ENCODE peak calls at places on chromosomes 11 and 22, in five cellular contexts. One of them, this sample, is unnamed.

GRCh38 chr11:118560806-118561205 is 4.9 kb downstream of the IFT46 start:
- DNase-seq in HEK293T: no peak
- DNase-seq in K562: no peak
- DNase-seq in GM12878: no peak
- DNase-seq in WTC11: no peak
- DNase-seq in this sample: no peak

GRCh38 chr11:130480721-130481140 is 32.3 kb downstream of the ADAMTS15 start:
- DNase-seq in GM12878: no peak
- DNase-seq in K562: no peak
- DNase-seq in HEK293T: no peak
- DNase-seq in WTC11: no peak
- DNase-seq in this sample: no peak

GRCh38 chr11:22778642-22779041 is 51.0 kb downstream of the SVIP start:
- DNase-seq in GM12878: no peak
- DNase-seq in HEK293T: no peak
- DNase-seq in K562: no peak
- DNase-seq in WTC11: no peak
- DNase-seq in this sample: no peak

GRCh38 chr22:46800102-46800857 is 37.8 kb downstream of the TBC1D22A start:
- DNase-seq in WTC11: no peak
- DNase-seq in K562: no peak
- DNase-seq in HEK293T: no peak
- DNase-seq in GM12878: no peak
- DNase-seq in this sample: no peak

GRCh38 chr11:132888226-132888625 is 644.1 kb downstream of the OPCML start:
- DNase-seq in HEK293T: no peak
- DNase-seq in GM12878: no peak
- DNase-seq in K562: no peak
- DNase-seq in WTC11: no peak
- DNase-seq in this sample: no peak

GRCh38 chr11:120625565-120625964 is 114.0 kb downstream of the GRIK4 start:
- DNase-seq in K562: no peak
- DNase-seq in GM12878: no peak
- DNase-seq in WTC11: no peak
- DNase-seq in HEK293T: no peak
- DNase-seq in this sample: no peak

GRCh38 chr11:89633125-89633695 is 76.9 kb upstream of the TRIM77 start:
- DNase-seq in WTC11: no peak
- DNase-seq in GM12878: no peak
- DNase-seq in HEK293T: no peak
- DNase-seq in K562: no peak
- DNase-seq in this sample: no peak

GRCh38 chr22:49694462-49695260 is 133.0 kb downstream of the BRD1 start:
- DNase-seq in HEK293T: no peak
- DNase-seq in K562: no peak
- DNase-seq in WTC11: no peak
- DNase-seq in GM12878: no peak
- DNase-seq in this sample: no peak

GRCh38 chr11:8022876-8023275 is 35.7 kb downstream of the EIF3F start:
- DNase-seq in WTC11: no peak
- DNase-seq in HEK293T: no peak
- DNase-seq in GM12878: no peak
- DNase-seq in K562: no peak
- DNase-seq in this sample: no peak

DNA sequence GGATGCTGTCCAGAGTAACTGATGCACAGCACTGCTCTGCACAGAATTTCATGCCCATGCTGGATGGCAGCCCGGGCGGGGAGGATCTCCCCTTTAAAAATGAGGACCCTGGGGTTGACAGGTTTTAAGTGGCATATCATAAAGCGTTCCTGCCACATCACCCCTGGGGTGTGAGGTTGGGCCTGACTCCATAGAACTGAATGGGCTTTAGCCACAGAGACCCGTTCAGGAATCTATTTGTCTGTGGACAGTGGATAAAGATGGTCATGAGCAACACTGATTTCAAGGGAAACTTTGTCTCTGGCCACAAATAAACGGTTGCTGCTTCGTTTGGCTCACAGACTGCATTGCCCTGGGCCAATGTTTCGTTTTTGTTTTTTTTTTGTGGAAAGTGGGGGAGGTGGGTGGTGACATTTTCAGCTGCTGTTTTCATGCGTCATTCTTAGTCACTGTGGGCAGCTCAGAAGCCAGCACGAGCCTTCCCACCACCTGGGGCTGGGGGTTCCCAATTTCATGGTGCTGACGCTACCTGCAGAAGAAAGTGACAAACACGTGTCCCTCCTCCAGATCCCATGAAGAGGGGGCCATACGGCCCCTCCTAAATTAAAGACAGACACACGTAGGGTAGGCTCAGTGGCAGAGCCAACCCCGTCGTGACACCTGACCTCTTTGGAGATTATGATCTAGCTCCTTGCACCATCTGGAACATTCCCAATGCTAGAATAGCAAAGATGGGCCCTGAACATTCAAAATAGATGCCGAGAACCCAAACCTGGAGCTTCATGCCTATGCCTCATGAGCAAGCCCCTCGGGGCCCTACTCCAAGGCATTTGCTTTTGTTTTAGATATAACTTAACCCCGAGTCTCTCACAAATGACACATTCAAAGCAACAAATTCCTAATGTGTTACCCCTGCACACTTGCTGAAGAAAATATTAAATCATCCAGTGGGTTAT is 54.8 kb upstream of the PHF21B start:
- DNase-seq in WTC11: no peak
- DNase-seq in GM12878: peak
- DNase-seq in HEK293T: no peak
- DNase-seq in K562: peak
- DNase-seq in this sample: no peak
- TF ChIP-seq SP1 in WTC11: no peak
- TF ChIP-seq SP1 in GM12878: peak
- TF ChIP-seq SP1 in HEK293T: no peak
- TF ChIP-seq SP1 in K562: no peak
- TF ChIP-seq SP1 in this sample: peak

DNA sequence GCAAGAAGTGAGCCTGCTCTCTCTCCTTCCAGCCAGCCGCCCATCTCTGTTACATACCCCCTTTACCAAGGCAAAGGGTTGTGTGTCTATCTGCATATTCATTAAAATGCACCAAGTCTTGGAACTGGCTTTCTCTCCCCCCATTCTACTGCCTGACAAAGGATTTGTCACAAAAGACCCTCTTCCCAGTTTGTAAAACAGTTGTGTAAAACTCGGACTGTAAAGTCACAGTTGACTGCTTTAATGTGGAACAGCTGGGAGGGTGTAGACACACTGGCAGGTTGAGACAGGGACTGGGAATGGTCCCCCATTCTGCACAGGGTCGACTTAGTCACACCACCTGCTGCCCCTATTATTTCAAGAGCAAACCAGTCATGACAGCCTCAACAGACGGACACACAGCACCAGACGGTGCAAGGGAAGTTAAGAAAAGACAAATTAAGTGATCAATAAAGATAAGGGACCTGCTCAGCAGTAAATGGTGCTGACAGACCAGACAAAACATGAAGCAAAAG is 60.0 kb upstream of the HTATIP2 start:
- DNase-seq in WTC11: no peak
- DNase-seq in K562: no peak
- DNase-seq in HEK293T: no peak
- DNase-seq in GM12878: no peak
- DNase-seq in this sample: no peak
- TF ChIP-seq SP1 in WTC11: no peak
- TF ChIP-seq SP1 in K562: no peak
- TF ChIP-seq SP1 in HEK293T: no peak
- TF ChIP-seq SP1 in GM12878: no peak
- TF ChIP-seq SP1 in this sample: no peak

DNA sequence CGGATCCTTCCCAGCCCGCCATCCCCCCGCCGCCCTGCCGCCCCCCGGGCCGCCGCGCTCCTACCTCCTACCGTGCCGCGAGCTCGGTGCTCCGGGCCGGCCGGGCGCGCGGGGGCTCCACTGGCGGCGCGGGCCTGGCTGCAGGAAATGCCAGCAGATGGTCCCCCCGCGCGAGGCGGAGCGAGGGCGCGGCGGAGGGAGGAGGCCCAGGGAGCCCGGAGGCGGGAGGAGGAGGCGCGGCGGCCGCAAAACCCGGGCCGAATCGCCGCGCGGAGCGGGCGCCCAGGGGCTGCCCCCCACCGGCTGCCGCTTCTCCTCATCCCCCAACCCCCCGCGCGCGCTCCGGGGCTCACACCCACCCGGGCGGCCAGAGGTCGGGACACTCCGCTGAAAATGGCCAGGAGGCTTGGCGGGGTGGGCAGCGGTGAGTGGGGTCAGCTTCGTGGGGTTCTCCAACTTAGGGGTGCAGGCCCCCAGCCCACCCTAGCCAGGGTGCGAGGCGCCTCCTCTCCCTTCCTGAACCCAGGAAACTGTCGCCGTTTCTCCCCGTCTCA is at the start of gene OSBPL5:
- DNase-seq in WTC11: peak
- DNase-seq in GM12878: no peak
- DNase-seq in HEK293T: peak
- DNase-seq in K562: peak
- DNase-seq in this sample: no peak
- TF ChIP-seq SP1 in WTC11: no peak
- TF ChIP-seq SP1 in GM12878: no peak
- TF ChIP-seq SP1 in HEK293T: no peak
- TF ChIP-seq SP1 in K562: no peak
- TF ChIP-seq SP1 in this sample: peak

DNA sequence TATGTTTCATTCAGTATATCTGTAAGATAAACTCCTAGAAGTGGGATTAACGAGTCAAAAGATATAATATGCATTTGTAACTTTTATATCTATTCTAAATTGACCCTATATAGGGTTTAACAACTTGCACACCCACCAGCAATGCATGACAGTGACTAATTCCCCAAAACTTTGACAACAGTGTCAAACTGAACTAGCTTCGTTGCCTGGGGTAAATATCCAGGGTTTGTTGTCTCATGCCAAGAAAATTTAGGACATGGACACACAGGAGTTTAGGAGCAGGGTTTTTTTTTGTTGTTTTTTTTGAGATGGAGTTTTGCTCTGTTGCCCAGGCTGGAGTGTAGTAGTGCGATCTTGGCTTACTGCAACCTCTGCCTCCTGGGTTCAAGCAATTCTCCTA is 5.1 kb downstream of the SNU13 start:
- DNase-seq in WTC11: no peak
- DNase-seq in GM12878: no peak
- DNase-seq in K562: no peak
- DNase-seq in HEK293T: no peak
- DNase-seq in this sample: no peak
- TF ChIP-seq SP1 in WTC11: no peak
- TF ChIP-seq SP1 in GM12878: no peak
- TF ChIP-seq SP1 in K562: no peak
- TF ChIP-seq SP1 in HEK293T: no peak
- TF ChIP-seq SP1 in this sample: no peak

GRCh38 chr11:17432041-17432440 is 43.6 kb upstream of the KCNJ11 start:
- DNase-seq in GM12878: no peak
- DNase-seq in K562: no peak
- DNase-seq in WTC11: no peak
- DNase-seq in HEK293T: no peak
- DNase-seq in this sample: no peak

GRCh38 chr11:17431139-17431538 is 42.7 kb upstream of the KCNJ11 start:
- DNase-seq in GM12878: no peak
- DNase-seq in HEK293T: no peak
- DNase-seq in WTC11: no peak
- DNase-seq in K562: no peak
- DNase-seq in this sample: no peak

GRCh38 chr11:17428930-17429329 is 40.5 kb upstream of the KCNJ11 start:
- DNase-seq in K562: no peak
- DNase-seq in HEK293T: no peak
- DNase-seq in GM12878: no peak
- DNase-seq in WTC11: no peak
- DNase-seq in this sample: no peak

GRCh38 chr11:17428261-17428660 is 39.8 kb upstream of the KCNJ11 start:
- DNase-seq in WTC11: no peak
- DNase-seq in K562: no peak
- DNase-seq in GM12878: no peak
- DNase-seq in HEK293T: no peak
- DNase-seq in this sample: no peak

GRCh38 chr11:17430616-17431015 is 42.2 kb upstream of the KCNJ11 start:
- DNase-seq in HEK293T: no peak
- DNase-seq in GM12878: no peak
- DNase-seq in WTC11: no peak
- DNase-seq in K562: no peak
- DNase-seq in this sample: no peak
- TF ChIP-seq SP1 in HEK293T: no peak
- TF ChIP-seq SP1 in GM12878: no peak
- TF ChIP-seq SP1 in WTC11: no peak
- TF ChIP-seq SP1 in K562: no peak
- TF ChIP-seq SP1 in this sample: no peak

DNA sequence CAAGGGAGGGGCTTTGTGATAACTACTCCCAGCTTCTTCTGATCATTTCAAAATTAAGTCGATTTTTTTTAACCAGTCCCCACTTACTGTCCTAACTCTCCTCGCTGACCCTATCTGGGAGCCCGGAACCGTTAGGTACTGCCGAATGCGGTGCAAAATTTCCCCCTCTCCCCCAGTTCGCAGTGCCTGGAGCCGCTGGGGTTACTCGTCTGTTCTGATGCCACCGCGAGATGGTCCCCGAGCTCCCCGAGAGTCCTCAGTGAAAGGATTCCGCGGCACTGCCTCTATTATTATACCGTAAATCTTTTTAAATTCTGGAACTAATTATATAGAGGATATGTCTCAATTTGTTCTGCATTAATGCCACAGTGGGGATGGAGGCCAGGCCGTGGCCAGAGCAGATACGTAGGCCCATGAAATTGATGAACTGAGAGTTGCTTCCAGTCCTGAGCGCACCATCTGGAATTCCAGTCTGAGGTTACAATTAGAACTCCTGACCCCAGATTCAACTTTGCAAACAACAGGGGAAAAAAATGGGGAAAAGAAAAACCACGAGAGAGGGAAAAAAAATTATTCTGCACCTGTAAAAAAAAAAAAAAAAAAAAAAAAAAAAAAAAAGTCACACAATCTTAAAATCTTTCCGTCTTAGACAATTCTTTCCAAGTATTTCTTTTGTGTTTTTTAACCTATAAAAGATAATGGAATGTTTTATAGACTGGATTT is 4.3 kb upstream of the WT1 start:
- DNase-seq in GM12878: no peak
- DNase-seq in K562: no peak
- DNase-seq in HEK293T: no peak
- DNase-seq in WTC11: no peak
- DNase-seq in this sample: no peak
- TF ChIP-seq SP1 in GM12878: no peak
- TF ChIP-seq SP1 in K562: no peak
- TF ChIP-seq SP1 in HEK293T: no peak
- TF ChIP-seq SP1 in WTC11: no peak
- TF ChIP-seq SP1 in this sample: no peak

This sample was measured in HCT116.